ENCODE peak calls at places on chromosomes 11 and 22, in eight cellular contexts. G is neural crest cell, N is cardiac fibroblast, I is HCT116, X is uterus, K is heart right ventricle, R is right lobe of liver, O is brain microvascular endothelial cell. U is an unnamed sample.

GRCh38 chr11:14124886-14125285 is 162.4 kb downstream of the SPON1 start:
- DNase-seq in R (no peak), K (no peak), O (no peak), X (no peak), I (no peak), G (no peak), N (no peak), U (no peak)

GRCh38 chr22:43060213-43060612 is 29.0 kb downstream of the TTLL1 start:
- DNase-seq in O (no peak), X (no peak), K (no peak), G (peak), N (peak), R (no peak), I (no peak), U (peak)

GRCh38 chr22:32760815-32761214 is 40.7 kb upstream of the TIMP3 start:
- DNase-seq in O (no peak), I (no peak), G (no peak), X (peak), K (no peak), N (no peak), R (no peak), U (no peak)

GRCh38 chr11:73262851-73263495 is 9.2 kb upstream of the P2RY6 start:
- DNase-seq in R (no peak), O (peak), N (peak), K (no peak), G (no peak), I (no peak), X (no peak), U (no peak)

GRCh38 chr11:46665356-46665755 is 35.1 kb downstream of the ARHGAP1 start:
- DNase-seq in G (no peak), K (no peak), X (no peak), O (no peak), I (no peak), R (no peak), N (no peak), U (no peak)

GRCh38 chr11:130489716-130490115 is 41.3 kb downstream of the ADAMTS15 start:
- DNase-seq in G (no peak), R (no peak), I (no peak), X (no peak), O (no peak), N (no peak), K (no peak), U (no peak)

GRCh38 chr22:49451070-49451840 is 376.4 kb downstream of the BRD1 start:
- DNase-seq in R (no peak), G (no peak), X (no peak), K (no peak), O (no peak), N (no peak), I (no peak), U (no peak)

GRCh38 chr11:87173185-87174039 is 135.7 kb downstream of the TMEM135 start:
- DNase-seq in O (peak), R (no peak), G (no peak), K (no peak), N (peak), I (peak), X (no peak), U (no peak)

GRCh38 chr11:96704847-96705246 is 315.0 kb downstream of the JRKL start:
- DNase-seq in X (no peak), R (no peak), I (no peak), G (no peak), K (no peak), N (peak), O (no peak), U (no peak)

GRCh38 chr11:20874358-20874757 is 205.0 kb downstream of the NELL1 start:
- DNase-seq in N (no peak), I (no peak), X (no peak), K (no peak), R (no peak), G (no peak), O (no peak), U (no peak)

GRCh38 chr11:61954106-61955030 is 4.2 kb downstream of the BEST1 start:
- DNase-seq in O (no peak), I (no peak), R (no peak), G (no peak), N (no peak), K (no peak), X (no peak), U (no peak)

GRCh38 chr11:71101606-71102005 is 150.8 kb downstream of the SHANK2 start:
- DNase-seq in N (no peak), O (no peak), X (no peak), R (no peak), I (no peak), G (no peak), K (no peak), U (no peak)

GRCh38 chr22:36052505-36052941 is 23.9 kb upstream of the RBFOX2 start:
- DNase-seq in R (no peak), G (no peak), X (no peak), N (peak), O (peak), K (no peak), I (peak), U (no peak)

GRCh38 chr22:46574993-46575914 is 37.8 kb upstream of the CELSR1 start:
- DNase-seq in R (peak), I (peak), O (no peak), N (no peak), G (no peak), K (peak), X (no peak), U (no peak)

GRCh38 chr11:90874971-90875370 is 652.1 kb upstream of the CHORDC1 start:
- DNase-seq in R (no peak), I (no peak), G (no peak), N (no peak), X (no peak), K (no peak), O (no peak), U (no peak)

GRCh38 chr11:65546217-65546958 is 11.8 kb downstream of the LTBP3 start:
- DNase-seq in K (peak), R (peak), X (peak), G (peak), N (no peak), I (peak), O (no peak), U (peak)

GRCh38 chr11:103215812-103216211 is 106.6 kb downstream of the DYNC2H1 start:
- DNase-seq in R (no peak), G (no peak), K (no peak), N (peak), X (no peak), O (no peak), I (no peak), U (no peak)

GRCh38 chr11:11189501-11189900 is 163.5 kb downstream of the CSNK2A3 start:
- DNase-seq in X (no peak), K (no peak), R (no peak), O (no peak), I (no peak), G (no peak), N (no peak), U (no peak)

GRCh38 chr11:46446343-46446751 is 54.8 kb upstream of the CHRM4 start:
- DNase-seq in O (no peak), R (no peak), N (peak), K (no peak), X (no peak), G (no peak), I (no peak), U (no peak)

GRCh38 chr22:46897246-46897623 is 134.8 kb downstream of the TBC1D22A start:
- DNase-seq in R (no peak), I (no peak), N (no peak), K (no peak), X (no peak), G (no peak), O (no peak), U (no peak)

GRCh38 chr11:114137054-114137453 is 77.5 kb downstream of the ZBTB16 start:
- DNase-seq in G (no peak), R (no peak), O (no peak), K (no peak), N (no peak), I (no peak), X (no peak), U (no peak)

GRCh38 chr22:37546436-37547248 is 13.6 kb upstream of the CDC42EP1 start:
- DNase-seq in R (peak), K (peak), O (no peak), G (no peak), X (no peak), N (peak), I (no peak), U (no peak)

GRCh38 chr11:33531743-33532181 is 168.9 kb downstream of the C11orf91 start:
- DNase-seq in K (no peak), X (no peak), R (no peak), O (peak), I (no peak), G (no peak), N (peak), U (no peak)

GRCh38 chr11:123407124-123407995 is 22.7 kb upstream of the GRAMD1B start:
- DNase-seq in G (peak), K (no peak), X (peak), I (peak), O (peak), R (no peak), N (peak), U (no peak)

GRCh38 chr11:117478126-117478856 is 150.6 kb downstream of the CEP164 start:
- DNase-seq in K (no peak), O (no peak), G (no peak), X (no peak), I (no peak), N (no peak), R (no peak), U (no peak)

GRCh38 chr11:19116315-19116970 is 525 bp upstream of the ZDHHC13 start:
- DNase-seq in K (no peak), X (no peak), R (no peak), I (no peak), N (no peak), O (no peak), G (no peak), U (no peak)

GRCh38 chr11:130673698-130674097 is 225.3 kb downstream of the ADAMTS15 start:
- DNase-seq in K (no peak), X (no peak), I (no peak), N (no peak), R (no peak), O (no peak), G (no peak), U (no peak)

GRCh38 chr11:130872961-130873360 is 43.3 kb downstream of the SNX19 start:
- DNase-seq in R (no peak), G (no peak), N (peak), I (no peak), X (peak), O (peak), K (no peak), U (no peak)

GRCh38 chr11:27876209-27876775 is 176.0 kb upstream of the BDNF start:
- DNase-seq in X (no peak), K (no peak), I (no peak), O (no peak), N (no peak), G (no peak), R (no peak), U (no peak)

GRCh38 chr22:49838771-49839717 is 11.4 kb upstream of the BRD1 start:
- DNase-seq in N (no peak), K (no peak), G (no peak), R (no peak), O (no peak), X (no peak), I (no peak), U (no peak)

GRCh38 chr22:50278956-50279619 is 8.9 kb upstream of the MAPK11 start:
- DNase-seq in X (no peak), I (no peak), K (no peak), O (no peak), N (no peak), G (no peak), R (no peak), U (no peak)

GRCh38 chr11:65476632-65477270 is 22.1 kb upstream of the MALAT1 start:
- DNase-seq in G (no peak), X (peak), K (no peak), R (peak), I (no peak), O (no peak), N (no peak), U (no peak)

GRCh38 chr11:47503227-47503626 is 49.7 kb downstream of the CELF1 start:
- DNase-seq in G (no peak), R (no peak), N (no peak), K (no peak), I (no peak), X (no peak), O (no peak), U (no peak)

GRCh38 chr11:70739811-70740474 is 341.6 kb downstream of the CTTN start:
- DNase-seq in G (no peak), N (no peak), I (no peak), K (no peak), O (no peak), X (no peak), R (peak), U (no peak)

GRCh38 chr22:32584650-32585049 is 110.0 kb downstream of the FBXO7 start:
- DNase-seq in K (no peak), X (no peak), O (no peak), N (peak), G (no peak), R (no peak), I (no peak), U (no peak)

GRCh38 chr22:43789452-43789851 is 22.7 kb downstream of the EFCAB6 start:
- DNase-seq in K (peak), X (peak), O (peak), I (no peak), N (peak), G (no peak), R (no peak), U (no peak)

GRCh38 chr22:50220603-50221409 is 20.0 kb downstream of the SELENOO start:
- DNase-seq in O (no peak), R (no peak), X (no peak), N (no peak), G (no peak), I (no peak), K (no peak), U (no peak)

GRCh38 chr11:22734628-22735345 is 68.4 kb downstream of the GAS2 start:
- DNase-seq in N (peak), I (no peak), R (no peak), G (no peak), O (no peak), K (no peak), X (no peak), U (no peak)

GRCh38 chr22:29268511-29269229 is 602 bp downstream of the EWSR1 start:
- DNase-seq in N (peak), X (peak), K (peak), I (peak), O (peak), G (peak), R (peak), U (no peak)

GRCh38 chr11:100329352-100329751 is 357.7 kb upstream of the ARHGAP42 start:
- DNase-seq in O (no peak), I (no peak), R (no peak), N (no peak), K (no peak), G (no peak), X (no peak), U (no peak)

GRCh38 chr11:100328626-100329340 is 358.3 kb upstream of the ARHGAP42 start:
- DNase-seq in O (no peak), I (no peak), N (no peak), K (no peak), X (no peak), R (no peak), G (no peak), U (no peak)
- TF ChIP-seq CTCF in O (no peak), I (no peak), N (no peak), K (no peak), X (no peak), R (no peak), G (no peak), U (no peak)

GRCh38 chr22:19478466-19479357 is at the start of gene UFD1:
- DNase-seq in R (peak), G (peak), O (peak), N (peak), X (peak), I (no peak), K (peak), U (peak)

GRCh38 chr22:19476023-19476422 is 3.0 kb downstream of the UFD1 start:
- DNase-seq in R (no peak), X (no peak), N (no peak), K (no peak), G (no peak), I (no peak), O (no peak), U (no peak)

GRCh38 chr22:19478086-19478392 is 954 bp downstream of the UFD1 start:
- DNase-seq in R (no peak), G (no peak), I (no peak), O (no peak), X (no peak), K (no peak), N (peak), U (no peak)

GRCh38 chr22:19479358-19480172 is at the start of gene CDC45:
- DNase-seq in I (peak), G (peak), N (peak), X (peak), R (peak), K (peak), O (peak), U (peak)

GRCh38 chr22:19477321-19478085 is 1.5 kb downstream of the UFD1 start:
- DNase-seq in I (no peak), N (peak), G (no peak), X (no peak), R (no peak), K (no peak), O (no peak), U (no peak)
- TF ChIP-seq CTCF in I (no peak), N (peak), G (no peak), X (no peak), R (peak), K (peak), O (no peak), U (peak)

DNA sequence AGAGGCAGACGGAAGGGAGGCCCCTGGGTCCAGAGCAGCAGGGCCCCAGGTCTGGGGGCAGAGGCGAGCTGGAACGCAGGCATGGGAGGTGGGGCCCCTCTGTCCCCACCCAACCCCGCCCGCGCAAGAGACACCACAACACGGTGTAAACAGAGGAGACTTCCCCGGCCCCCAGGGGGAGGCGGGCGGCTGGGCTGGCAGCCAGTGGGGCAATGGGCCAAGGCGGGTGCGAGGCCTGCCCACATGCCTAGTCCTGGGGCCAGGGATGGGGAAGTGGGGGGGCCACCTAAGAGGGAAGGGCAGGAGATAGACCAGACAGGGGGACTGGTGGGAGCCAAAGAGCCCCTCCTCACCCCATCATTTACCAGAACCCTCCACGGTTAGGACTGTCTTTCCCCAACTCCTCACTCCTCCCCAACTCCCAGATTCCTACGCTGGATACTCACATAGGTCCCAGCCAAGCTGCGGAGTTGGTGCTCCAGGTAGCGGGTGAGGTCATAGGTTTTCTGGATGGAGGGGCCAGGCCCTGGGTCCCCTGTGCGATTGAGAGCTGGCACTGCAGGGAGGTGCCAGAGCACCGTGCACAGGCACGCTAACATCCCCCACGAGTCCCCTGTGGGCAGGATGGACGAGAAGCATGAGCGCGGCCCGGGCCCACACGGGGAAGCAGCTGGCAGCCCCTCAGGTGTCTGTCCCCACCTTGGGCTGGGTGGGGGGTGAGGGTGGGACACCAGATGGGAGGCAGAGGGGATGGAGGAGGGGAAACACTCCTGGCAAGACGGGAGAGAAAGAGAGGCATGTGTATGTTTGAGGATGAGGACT is 6.2 kb downstream of the CLCF1 start:
- DNase-seq in X (peak), N (no peak), K (no peak), G (no peak), R (no peak), I (no peak), O (no peak), U (no peak)
- TF ChIP-seq CTCF in X (no peak), N (no peak), K (no peak), G (no peak), R (no peak), I (no peak), O (no peak), U (no peak)

GRCh38 chr11:60345489-60345888 is 18.4 kb downstream of the MS4A6E start:
- DNase-seq in R (no peak), K (peak), G (peak), N (peak), X (no peak), I (peak), O (peak), U (no peak)
- TF ChIP-seq CTCF in R (peak), K (peak), G (peak), N (no peak), X (no peak), I (peak), O (peak), U (peak)

DNA sequence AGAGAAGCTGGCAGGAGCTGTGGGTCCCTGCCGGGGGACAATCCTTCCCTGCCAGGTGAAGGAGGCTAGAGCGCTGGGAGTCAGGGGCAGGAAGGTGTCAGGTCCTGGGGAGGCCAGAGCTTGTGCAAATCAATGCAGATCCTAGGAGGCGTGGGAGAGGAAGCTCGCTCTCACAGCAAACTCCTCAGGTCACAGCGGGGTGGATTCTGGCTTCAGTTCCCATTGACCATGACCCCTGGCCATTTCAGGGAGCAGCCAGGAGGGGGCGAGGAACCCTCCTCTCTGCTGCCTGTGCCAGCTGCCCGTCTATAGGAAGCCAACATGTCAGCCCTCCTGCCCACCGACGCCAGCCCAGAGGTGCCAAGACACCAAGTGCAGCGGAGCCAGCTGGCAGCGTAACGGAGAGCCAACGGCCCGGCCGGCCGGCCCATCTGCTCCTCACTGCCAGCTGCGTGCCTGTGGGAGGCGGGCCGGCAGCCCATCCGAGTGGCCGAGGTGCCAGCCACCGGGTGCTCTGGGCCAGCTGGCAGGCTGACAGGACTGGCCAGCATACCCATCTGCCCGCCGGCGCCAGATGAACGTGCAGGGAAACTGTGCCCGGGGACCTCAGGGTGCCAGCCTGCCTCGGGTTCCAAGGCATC is 374.9 kb downstream of the MIAT start:
- DNase-seq in G (peak), K (peak), I (no peak), N (no peak), O (no peak), R (no peak), X (no peak), U (no peak)
- TF ChIP-seq CTCF in G (no peak), K (no peak), I (peak), N (peak), O (peak), R (no peak), X (no peak), U (peak)

DNA sequence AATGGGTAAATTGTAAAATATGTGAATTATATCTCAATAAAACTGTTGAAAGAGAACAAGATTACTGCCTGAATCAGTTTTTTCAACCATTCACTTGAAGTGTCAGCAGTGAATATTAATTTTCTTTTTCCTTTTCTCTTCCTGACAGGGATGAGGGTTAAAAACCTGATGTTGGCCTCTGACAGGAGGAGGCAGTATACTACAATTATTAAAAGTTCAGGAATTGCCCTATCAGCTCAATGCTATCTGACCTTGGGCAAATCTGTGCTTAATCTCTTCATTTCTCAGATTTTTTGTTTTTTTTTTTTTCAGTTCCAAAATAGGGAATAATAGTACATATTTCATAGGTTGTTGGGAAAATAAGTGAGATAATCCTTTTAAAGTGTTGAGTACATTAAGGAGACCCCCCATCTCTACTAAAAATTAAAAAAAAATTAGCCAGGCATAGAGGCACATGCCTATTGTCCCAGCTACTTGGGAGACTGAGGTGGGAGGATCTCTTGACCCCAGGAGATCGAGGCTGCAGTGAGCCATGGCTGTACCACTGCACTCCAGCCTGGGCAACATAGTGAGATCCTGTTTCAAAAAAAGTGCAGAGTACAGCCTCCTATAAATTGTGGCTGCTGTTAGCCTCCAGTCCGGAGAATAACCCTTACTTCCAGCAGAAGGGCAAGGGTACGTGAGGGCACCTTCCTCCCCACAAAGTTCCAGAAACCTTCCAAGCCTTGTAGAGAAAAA is 48.8 kb downstream of the TRIM44 start:
- DNase-seq in K (no peak), N (no peak), G (no peak), R (no peak), X (no peak), I (no peak), O (no peak), U (no peak)
- TF ChIP-seq CTCF in K (peak), N (peak), G (peak), R (peak), X (peak), I (peak), O (peak), U (peak)